ENCODE peak calls at places on chromosome 4, in seven cellular contexts. One of them, this sample, is unnamed.

GRCh38 chr4:186037692-186038658 is 31.0 kb upstream of the TLR3 start:
- DNase-seq in GM19239: peak
- DNase-seq in nephron progenitor cell: peak
- DNase-seq in neural progenitor cell: peak
- DNase-seq in stromal cell of bone marrow: peak
- DNase-seq in A673: peak
- DNase-seq in NCI-H1105: peak
- DNase-seq in this sample: peak

GRCh38 chr4:183987987-183988392 is 82.9 kb downstream of the STOX2 start:
- DNase-seq in stromal cell of bone marrow: peak
- DNase-seq in NCI-H1105: peak
- DNase-seq in neural progenitor cell: peak
- DNase-seq in A673: peak
- DNase-seq in GM19239: no peak
- DNase-seq in nephron progenitor cell: peak
- DNase-seq in this sample: peak

GRCh38 chr4:25926473-25926872 is 12.5 kb downstream of the SMIM20 start:
- DNase-seq in A673: no peak
- DNase-seq in nephron progenitor cell: no peak
- DNase-seq in NCI-H1105: peak
- DNase-seq in stromal cell of bone marrow: no peak
- DNase-seq in GM19239: no peak
- DNase-seq in neural progenitor cell: no peak
- DNase-seq in this sample: no peak

GRCh38 chr4:73103799-73104503 is 34.4 kb upstream of the COX18 start:
- DNase-seq in neural progenitor cell: no peak
- DNase-seq in nephron progenitor cell: no peak
- DNase-seq in stromal cell of bone marrow: no peak
- DNase-seq in NCI-H1105: no peak
- DNase-seq in A673: no peak
- DNase-seq in GM19239: no peak
- DNase-seq in this sample: no peak

GRCh38 chr4:70651864-70652506 is 14.3 kb downstream of the JCHAIN start:
- DNase-seq in stromal cell of bone marrow: peak
- DNase-seq in neural progenitor cell: peak
- DNase-seq in GM19239: no peak
- DNase-seq in NCI-H1105: no peak
- DNase-seq in A673: peak
- DNase-seq in nephron progenitor cell: no peak
- DNase-seq in this sample: peak

GRCh38 chr4:153131478-153132069 is 72.7 kb upstream of the TRIM2 start:
- DNase-seq in nephron progenitor cell: no peak
- DNase-seq in neural progenitor cell: no peak
- DNase-seq in NCI-H1105: no peak
- DNase-seq in GM19239: no peak
- DNase-seq in A673: peak
- DNase-seq in stromal cell of bone marrow: no peak
- DNase-seq in this sample: no peak

GRCh38 chr4:75584067-75584466 is 28.2 kb downstream of the ODAPH start:
- DNase-seq in neural progenitor cell: no peak
- DNase-seq in GM19239: no peak
- DNase-seq in A673: no peak
- DNase-seq in nephron progenitor cell: no peak
- DNase-seq in NCI-H1105: no peak
- DNase-seq in stromal cell of bone marrow: no peak
- DNase-seq in this sample: peak

GRCh38 chr4:72701987-72702819 is 133.2 kb upstream of the ADAMTS3 start:
- DNase-seq in GM19239: peak
- DNase-seq in A673: peak
- DNase-seq in NCI-H1105: peak
- DNase-seq in stromal cell of bone marrow: peak
- DNase-seq in neural progenitor cell: peak
- DNase-seq in nephron progenitor cell: peak
- DNase-seq in this sample: peak

GRCh38 chr4:159484049-159484448 is 381.2 kb downstream of the RAPGEF2 start:
- DNase-seq in A673: peak
- DNase-seq in stromal cell of bone marrow: no peak
- DNase-seq in neural progenitor cell: no peak
- DNase-seq in NCI-H1105: no peak
- DNase-seq in GM19239: no peak
- DNase-seq in nephron progenitor cell: no peak
- DNase-seq in this sample: no peak

GRCh38 chr4:103375278-103375677 is 177.1 kb upstream of the CENPE start:
- DNase-seq in GM19239: no peak
- DNase-seq in nephron progenitor cell: no peak
- DNase-seq in stromal cell of bone marrow: peak
- DNase-seq in NCI-H1105: no peak
- DNase-seq in A673: no peak
- DNase-seq in neural progenitor cell: no peak
- DNase-seq in this sample: peak

GRCh38 chr4:67765928-67766327 is 11.7 kb upstream of the GNRHR start:
- DNase-seq in neural progenitor cell: no peak
- DNase-seq in GM19239: no peak
- DNase-seq in nephron progenitor cell: no peak
- DNase-seq in stromal cell of bone marrow: no peak
- DNase-seq in A673: no peak
- DNase-seq in NCI-H1105: no peak
- DNase-seq in this sample: no peak

GRCh38 chr4:37597019-37597418 is 89.2 kb downstream of the RELL1 start:
- DNase-seq in stromal cell of bone marrow: no peak
- DNase-seq in NCI-H1105: no peak
- DNase-seq in GM19239: no peak
- DNase-seq in A673: no peak
- DNase-seq in nephron progenitor cell: no peak
- DNase-seq in neural progenitor cell: no peak
- DNase-seq in this sample: no peak

GRCh38 chr4:52914051-52914605 is 52.0 kb downstream of the RASL11B start:
- DNase-seq in NCI-H1105: no peak
- DNase-seq in stromal cell of bone marrow: peak
- DNase-seq in GM19239: no peak
- DNase-seq in A673: no peak
- DNase-seq in neural progenitor cell: no peak
- DNase-seq in nephron progenitor cell: no peak
- DNase-seq in this sample: peak

GRCh38 chr4:180560896-180561295 is 1682.3 kb upstream of the TENM3 start:
- DNase-seq in stromal cell of bone marrow: no peak
- DNase-seq in neural progenitor cell: no peak
- DNase-seq in GM19239: no peak
- DNase-seq in A673: peak
- DNase-seq in NCI-H1105: no peak
- DNase-seq in nephron progenitor cell: no peak
- DNase-seq in this sample: no peak

GRCh38 chr4:114249561-114250356 is 270.3 kb upstream of the ARSJ start:
- DNase-seq in NCI-H1105: no peak
- DNase-seq in A673: no peak
- DNase-seq in stromal cell of bone marrow: no peak
- DNase-seq in nephron progenitor cell: no peak
- DNase-seq in GM19239: no peak
- DNase-seq in neural progenitor cell: no peak
- DNase-seq in this sample: no peak

GRCh38 chr4:142088906-142089305 is 452.5 kb downstream of the IL15 start:
- DNase-seq in nephron progenitor cell: no peak
- DNase-seq in GM19239: no peak
- DNase-seq in A673: no peak
- DNase-seq in NCI-H1105: no peak
- DNase-seq in stromal cell of bone marrow: no peak
- DNase-seq in neural progenitor cell: no peak
- DNase-seq in this sample: peak

GRCh38 chr4:52894408-52894807 is 32.3 kb downstream of the RASL11B start:
- DNase-seq in stromal cell of bone marrow: no peak
- DNase-seq in neural progenitor cell: no peak
- DNase-seq in nephron progenitor cell: no peak
- DNase-seq in A673: no peak
- DNase-seq in NCI-H1105: no peak
- DNase-seq in GM19239: no peak
- DNase-seq in this sample: no peak

GRCh38 chr4:68326146-68326545 is 23.7 kb downstream of the YTHDC1 start:
- DNase-seq in stromal cell of bone marrow: no peak
- DNase-seq in nephron progenitor cell: no peak
- DNase-seq in GM19239: no peak
- DNase-seq in NCI-H1105: no peak
- DNase-seq in neural progenitor cell: no peak
- DNase-seq in A673: no peak
- DNase-seq in this sample: no peak

GRCh38 chr4:141575884-141576283 is 60.5 kb upstream of the IL15 start:
- DNase-seq in neural progenitor cell: no peak
- DNase-seq in nephron progenitor cell: no peak
- DNase-seq in stromal cell of bone marrow: no peak
- DNase-seq in GM19239: no peak
- DNase-seq in NCI-H1105: no peak
- DNase-seq in A673: no peak
- DNase-seq in this sample: no peak

GRCh38 chr4:123672987-123673386 is 276.4 kb downstream of the SPRY1 start:
- DNase-seq in GM19239: no peak
- DNase-seq in A673: peak
- DNase-seq in nephron progenitor cell: no peak
- DNase-seq in NCI-H1105: no peak
- DNase-seq in stromal cell of bone marrow: no peak
- DNase-seq in neural progenitor cell: no peak
- DNase-seq in this sample: peak

GRCh38 chr4:126137782-126138170 is 823.0 kb downstream of the FAT4 start:
- DNase-seq in nephron progenitor cell: no peak
- DNase-seq in GM19239: no peak
- DNase-seq in stromal cell of bone marrow: no peak
- DNase-seq in A673: peak
- DNase-seq in neural progenitor cell: no peak
- DNase-seq in NCI-H1105: no peak
- DNase-seq in this sample: peak

This sample was measured in EL.